ENCODE peak calls at places on chromosomes 11 and 22, in eight cellular contexts. G, A, X, C, L, Q, H and U are unnamed samples.

GRCh38 chr11:65417221-65417701 is 5.3 kb upstream of the NEAT1 start:
- DNase-seq in G (peak), A (peak), X (no peak), C (no peak), L (peak), Q (peak), H (no peak), U (no peak)

GRCh38 chr22:50694766-50695420 is 22.3 kb downstream of the SHANK3 start:
- DNase-seq in G (no peak), A (no peak), X (no peak), C (no peak), L (no peak), Q (no peak), H (no peak), U (no peak)

GRCh38 chr11:70498171-70498571 is 99.8 kb downstream of the CTTN start:
- DNase-seq in G (no peak), A (no peak), X (no peak), C (no peak), L (no peak), Q (no peak), H (no peak), U (no peak)

GRCh38 chr22:21665047-21665851 is 563 bp upstream of the PPIL2 start:
- DNase-seq in G (no peak), A (no peak), X (no peak), C (no peak), L (no peak), Q (no peak), H (no peak), U (no peak)

GRCh38 chr22:49925525-49926128 is 7.2 kb downstream of the CRELD2 start:
- DNase-seq in G (no peak), A (no peak), X (no peak), C (peak), L (peak), Q (peak), H (no peak), U (no peak)

GRCh38 chr11:94574193-94574961 is 7.2 kb downstream of the PIWIL4 start:
- DNase-seq in G (peak), A (peak), X (no peak), C (no peak), L (no peak), Q (no peak), H (peak), U (no peak)

GRCh38 chr22:24810043-24810749 is 4.2 kb downstream of the SGSM1 start:
- DNase-seq in G (no peak), A (no peak), X (no peak), C (no peak), L (no peak), Q (no peak), H (no peak), U (peak)

GRCh38 chr11:115264278-115264677 is 239.9 kb downstream of the CADM1 start:
- DNase-seq in G (no peak), A (no peak), X (no peak), C (no peak), L (no peak), Q (no peak), H (no peak), U (no peak)

GRCh38 chr22:37230673-37231405 is 13.2 kb downstream of the RAC2 start:
- DNase-seq in G (no peak), A (no peak), X (no peak), C (no peak), L (peak), Q (peak), H (peak), U (peak)

GRCh38 chr11:110850846-110851245 is 138.6 kb upstream of the ARHGAP20 start:
- DNase-seq in G (no peak), A (no peak), X (no peak), C (no peak), L (no peak), Q (no peak), H (no peak), U (no peak)

GRCh38 chr11:107740256-107740655 is 28.4 kb upstream of the SLN start:
- DNase-seq in G (peak), A (peak), X (no peak), C (no peak), L (no peak), Q (no peak), H (peak), U (no peak)